ENCODE peak calls at places on chromosomes 4 and X, in six cellular contexts. C is IMR-90, W is GM04504, G is AG09309, N is left lung, B is tibial nerve. Q is an unnamed sample.

GRCh38 chr4:186719925-186720694 is 3.5 kb downstream of the FAT1 start:
- DNase-seq in C (no peak), W (no peak), G (no peak), N (no peak), B (no peak), Q (peak)

GRCh38 chr4:183635333-183635732 is 23.7 kb downstream of the RWDD4 start:
- DNase-seq in C (no peak), W (no peak), G (no peak), N (no peak), B (no peak), Q (no peak)

GRCh38 chr4:116082808-116083366 is 969.5 kb upstream of the NDST4 start:
- DNase-seq in C (no peak), W (no peak), G (no peak), N (no peak), B (no peak), Q (no peak)

GRCh38 chrX:132414404-132414803 is 74.4 kb downstream of the MBNL3 start:
- DNase-seq in C (no peak), W (no peak), G (no peak), N (no peak), B (no peak), Q (no peak)

GRCh38 chrX:12825801-12826200 is 34.6 kb downstream of the PRPS2 start:
- DNase-seq in C (peak), W (no peak), G (no peak), N (no peak), B (no peak), Q (no peak)

GRCh38 chr4:139595989-139596679 is 40.1 kb upstream of the SETD7 start:
- DNase-seq in C (peak), W (no peak), G (no peak), N (no peak), B (peak), Q (peak)

GRCh38 chr4:128349921-128350320 is 62.3 kb upstream of the PGRMC2 start:
- DNase-seq in C (peak), W (no peak), G (no peak), N (no peak), B (no peak), Q (peak)

GRCh38 chr4:74623041-74623440 is 171.3 kb downstream of the BTC start:
- DNase-seq in C (peak), W (no peak), G (no peak), N (no peak), B (no peak), Q (no peak)

GRCh38 chr4:79599691-79600090 is 191.7 kb upstream of the GK2 start:
- DNase-seq in C (no peak), W (no peak), G (no peak), N (no peak), B (no peak), Q (no peak)

GRCh38 chr4:21862917-21863316 is 85.7 kb downstream of the KCNIP4 start:
- DNase-seq in C (no peak), W (no peak), G (no peak), N (no peak), B (no peak), Q (no peak)